ENCODE peak calls at places on chromosomes 2 and 18, in nine cellular contexts. B is right lobe of liver; Y is CD8-positive, alpha-beta memory T cell; Z is Caco-2; U is A549; Q is H9; D is tibial artery; T is IMR-90; C is uterus. R is an unnamed sample. For H3K4me1, the result is how much of the 10 kb centered on the place peaks cover.

GRCh38 chr2:69634197-69634821 is 9.2 kb downstream of the AAK1 start:
- DNase-seq in Q (no peak), D (no peak), B (no peak), Z (no peak), T (peak), C (no peak), U (no peak), Y (no peak), R (no peak)

GRCh38 chr2:177211148-177211547 is 1.4 kb upstream of the HNRNPA3 start:
- DNase-seq in B (no peak), Z (no peak), T (no peak), D (no peak), C (no peak), Y (no peak), Q (no peak), U (no peak), R (no peak)

GRCh38 chr2:159209341-159210306 is 76.9 kb downstream of the WDSUB1 start:
- DNase-seq in U (no peak), Z (no peak), Q (no peak), Y (peak), D (no peak), T (no peak), B (no peak), C (no peak), R (no peak)

GRCh38 chr2:239544846-239545465 is 144.1 kb upstream of the HDAC4 start:
- DNase-seq in Y (peak), Z (no peak), C (no peak), B (no peak), U (no peak), T (no peak), Q (no peak), D (no peak), R (no peak)

GRCh38 chr2:155145758-155146229 is 447.3 kb downstream of the KCNJ3 start:
- DNase-seq in D (no peak), Q (no peak), Z (no peak), B (no peak), Y (no peak), C (no peak), T (no peak), U (no peak), R (no peak)

GRCh38 chr2:207528980-207529329 is 807 bp upstream of the CREB1 start:
- DNase-seq in T (no peak), Q (peak), Y (peak), B (no peak), Z (no peak), C (peak), D (no peak), U (peak), R (no peak)

GRCh38 chr2:149082781-149083180 is 44.3 kb downstream of the LYPD6B start:
- DNase-seq in Z (no peak), D (no peak), B (no peak), Y (no peak), Q (peak), T (no peak), U (no peak), C (no peak), R (no peak)

GRCh38 chr2:26011990-26012856 is 21.7 kb upstream of the RAB10 start:
- DNase-seq in Q (peak), B (peak), Y (no peak), C (no peak), T (peak), U (peak), Z (peak), D (no peak), R (no peak)

GRCh38 chr18:11310476-11311086 is 161.2 kb upstream of the PIEZO2 start:
- DNase-seq in Q (peak), Z (peak), B (peak), U (peak), C (no peak), Y (no peak), D (no peak), T (peak), R (no peak)

GRCh38 chr2:55232863-55233657 is 572 bp downstream of the RPS27A start:
- DNase-seq in T (peak), C (peak), U (no peak), Q (no peak), Z (no peak), D (peak), B (peak), Y (peak), R (no peak)

GRCh38 chr18:56152547-56152946 is 485.8 kb downstream of the TXNL1 start:
- DNase-seq in Q (no peak), Y (no peak), B (no peak), C (no peak), Z (no peak), D (no peak), U (no peak), T (no peak), R (no peak)

GRCh38 chr2:95013726-95014125 is 11.8 kb upstream of the MAL start:
- DNase-seq in C (no peak), Q (no peak), Z (no peak), T (no peak), B (no peak), Y (no peak), U (no peak), D (no peak), R (no peak)

GRCh38 chr18:48988508-48989303 is 37.9 kb upstream of the SMAD7 start:
- DNase-seq in Y (no peak), B (no peak), T (no peak), D (no peak), U (no peak), Z (no peak), Q (no peak), C (no peak), R (no peak)

GRCh38 chr2:112633708-112634107 is 12.0 kb upstream of the SLC20A1 start:
- DNase-seq in Q (no peak), U (no peak), Y (no peak), D (no peak), C (no peak), Z (no peak), T (no peak), B (no peak), R (no peak)
- H3K4me1 ChIP-seq in Q (under half), U (under half), Y (half or more), D (under half), C (under half), Z (under half), T (under half), B (under half), R (under half)

GRCh38 chr2:196169521-196169920 is 1.9 kb downstream of the STK17B start:
- DNase-seq in Y (no peak), U (no peak), B (no peak), Z (no peak), T (no peak), Q (no peak), D (no peak), C (no peak), R (no peak)
- H3K4me1 ChIP-seq in Y (under half), U (under half), B (under half), Z (under half), T (under half), Q (under half), D (under half), C (under half), R (under half)

GRCh38 chr2:217807025-217807424 is 195.8 kb downstream of the TNS1 start:
- DNase-seq in B (no peak), Z (no peak), D (no peak), U (no peak), Y (no peak), T (no peak), C (no peak), Q (no peak), R (no peak)
- H3K4me1 ChIP-seq in B (under half), Z (under half), D (under half), U (under half), Y (under half), T (under half), C (under half), Q (under half), R (half or more)

GRCh38 chr2:120257522-120257921 is 4.9 kb downstream of the RALB start:
- DNase-seq in U (no peak), T (no peak), D (no peak), C (no peak), Y (no peak), Q (no peak), B (no peak), Z (no peak), R (no peak)
- H3K4me1 ChIP-seq in U (under half), T (under half), D (under half), C (under half), Y (under half), Q (under half), B (under half), Z (under half), R (under half)

GRCh38 chr2:86491088-86491487 is 49.9 kb downstream of the KDM3A start:
- DNase-seq in B (no peak), Z (no peak), T (no peak), U (no peak), C (no peak), Q (no peak), Y (no peak), D (no peak), R (no peak)
- H3K4me1 ChIP-seq in B (under half), Z (under half), T (under half), U (under half), C (under half), Q (under half), Y (under half), D (under half), R (under half)

R was measured in thoracic aorta.